ENCODE peak calls at places on chromosomes 7 and 10, in five cellular contexts. X is sigmoid colon, S is iPS DF 6.9, J is K562, F is GM23248. C is an unnamed sample. For H3K9me3, the result is how much of the 10 kb centered on the place peaks cover.

GRCh38 chr7:5183155-5183554 is 6.9 kb upstream of the WIPI2 start:
- DNase-seq in X (peak), S (no peak), J (no peak), F (no peak), C (no peak)

GRCh38 chr10:44010873-44011602 is 362.4 kb upstream of the ZNF32 start:
- DNase-seq in X (no peak), S (no peak), J (no peak), F (no peak), C (no peak)

GRCh38 chr7:49822862-49823261 is 49.4 kb downstream of the VWC2 start:
- DNase-seq in X (no peak), S (no peak), J (no peak), F (no peak), C (no peak)

GRCh38 chr10:96400465-96400864 is 41.7 kb upstream of the OPALIN start:
- DNase-seq in X (no peak), S (no peak), J (no peak), F (peak), C (no peak)

GRCh38 chr7:4277936-4278335 is 404.2 kb upstream of the FOXK1 start:
- DNase-seq in X (no peak), S (no peak), J (no peak), F (no peak), C (no peak)

GRCh38 chr7:54967384-54967783 is 51.4 kb upstream of the EGFR start:
- DNase-seq in X (no peak), S (no peak), J (no peak), F (no peak), C (no peak)

GRCh38 chr10:35386594-35387174 is 50.4 kb downstream of the CCNY start:
- DNase-seq in X (no peak), S (no peak), J (peak), F (no peak), C (no peak)

GRCh38 chr7:142002179-142002578 is 6.5 kb downstream of the MGAM start:
- DNase-seq in X (no peak), S (no peak), J (no peak), F (peak), C (no peak)

GRCh38 chr7:111919690-111920179 is 286.5 kb downstream of the DOCK4 start:
- DNase-seq in X (no peak), S (no peak), J (no peak), F (peak), C (no peak)

GRCh38 chr7:92748509-92748908 is 87.9 kb downstream of the CDK6 start:
- DNase-seq in X (no peak), S (no peak), J (no peak), F (no peak), C (no peak)

GRCh38 chr7:66267249-66267648 is 62.1 kb downstream of the TPST1 start:
- DNase-seq in X (peak), S (no peak), J (no peak), F (peak), C (no peak)

GRCh38 chr10:24897326-24897926 is 55.0 kb downstream of the PRTFDC1 start:
- DNase-seq in X (no peak), S (no peak), J (peak), F (peak), C (no peak)

GRCh38 chr7:33530664-33531063 is 374.7 kb upstream of the BMPER start:
- DNase-seq in X (no peak), S (no peak), J (no peak), F (no peak), C (no peak)

DNA sequence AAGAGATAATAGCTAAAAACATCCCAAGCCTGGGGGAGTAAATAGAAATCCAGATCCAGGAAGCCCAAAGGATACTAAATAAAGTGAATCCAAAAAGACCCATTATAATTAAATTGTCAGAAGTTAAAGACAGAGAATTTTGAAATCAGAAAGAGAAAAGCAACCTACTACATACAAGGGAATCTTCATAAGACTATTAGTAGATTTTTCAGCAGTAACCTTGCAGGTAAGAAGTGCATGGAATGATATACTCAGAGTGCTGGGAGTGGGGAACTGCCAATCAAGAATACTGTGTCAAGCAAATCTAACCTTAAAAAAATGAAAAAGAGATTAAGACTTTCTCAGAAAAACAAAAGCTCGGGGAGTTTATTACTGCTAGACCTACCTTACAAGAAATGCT is 13.2 kb upstream of the GIMAP1 start:
- DNase-seq in X (no peak), S (no peak), J (no peak), F (no peak), C (no peak)
- H3K9me3 ChIP-seq in X (under half), S (under half), J (under half), F (under half), C (under half)

GRCh38 chr10:117552759-117553158 is 10.2 kb downstream of the EMX2 start:
- DNase-seq in X (no peak), S (no peak), J (no peak), F (peak), C (no peak)

GRCh38 chr10:117550599-117551321 is 8.2 kb downstream of the EMX2 start:
- DNase-seq in X (no peak), S (no peak), J (no peak), F (no peak), C (no peak)

GRCh38 chr10:117550042-117550441 is 7.5 kb downstream of the EMX2 start:
- DNase-seq in X (no peak), S (no peak), J (no peak), F (no peak), C (no peak)

GRCh38 chr10:117552156-117552620 is 9.6 kb downstream of the EMX2 start:
- DNase-seq in X (no peak), S (no peak), J (no peak), F (peak), C (no peak)

GRCh38 chr10:117551322-117552155 is 9.0 kb downstream of the EMX2 start:
- DNase-seq in X (no peak), S (no peak), J (no peak), F (no peak), C (no peak)
- H3K9me3 ChIP-seq in X (under half), S (under half), J (under half), F (under half), C (under half)

DNA sequence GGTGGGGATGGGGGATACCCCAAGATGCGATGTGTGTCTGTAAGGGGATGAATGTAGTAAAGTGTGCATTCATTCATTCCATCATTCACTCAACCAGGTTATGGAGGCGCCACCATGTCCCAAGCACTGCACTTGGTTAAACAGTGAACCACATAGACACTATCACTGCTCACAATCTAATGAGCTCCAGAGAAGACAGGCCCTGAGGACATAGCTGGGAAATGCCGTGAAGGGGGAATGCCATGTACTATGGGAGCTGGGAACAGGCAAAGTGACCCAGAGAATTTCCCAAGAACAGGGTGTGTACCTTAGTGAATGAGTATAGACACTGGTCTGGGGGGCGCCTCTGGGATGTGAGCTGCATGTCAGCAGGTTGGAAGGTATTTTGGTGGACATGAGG is 44.5 kb upstream of the LBX1 start:
- DNase-seq in X (no peak), S (no peak), J (no peak), F (no peak), C (no peak)
- H3K9me3 ChIP-seq in X (under half), S (under half), J (under half), F (under half), C (under half)

GRCh38 chr7:146591976-146592375 is 475.4 kb downstream of the CNTNAP2 start:
- DNase-seq in X (no peak), S (no peak), J (no peak), F (no peak), C (no peak)
- H3K9me3 ChIP-seq in X (under half), S (under half), J (under half), F (under half), C (under half)

GRCh38 chr7:158193446-158193845 is 394.2 kb downstream of the PTPRN2 start:
- DNase-seq in X (no peak), S (no peak), J (no peak), F (no peak), C (no peak)

GRCh38 chr7:158192184-158192835 is 395.3 kb downstream of the PTPRN2 start:
- DNase-seq in X (no peak), S (no peak), J (peak), F (no peak), C (no peak)

GRCh38 chr7:158191671-158192070 is 396.0 kb downstream of the PTPRN2 start:
- DNase-seq in X (no peak), S (no peak), J (peak), F (no peak), C (no peak)

GRCh38 chr7:158192956-158193355 is 394.7 kb downstream of the PTPRN2 start:
- DNase-seq in X (no peak), S (no peak), J (peak), F (no peak), C (no peak)

GRCh38 chr7:158194365-158194900 is 393.2 kb downstream of the PTPRN2 start:
- DNase-seq in X (no peak), S (no peak), J (peak), F (no peak), C (no peak)
- H3K9me3 ChIP-seq in X (under half), S (under half), J (under half), F (under half), C (under half)

GRCh38 chr7:25858200-25858561 is 293.8 kb upstream of the NFE2L3 start:
- DNase-seq in X (no peak), S (no peak), J (no peak), F (no peak), C (no peak)

GRCh38 chr7:25858562-25859411 is 293.2 kb upstream of the NFE2L3 start:
- DNase-seq in X (no peak), S (no peak), J (no peak), F (no peak), C (no peak)

GRCh38 chr7:25860206-25860881 is 291.7 kb upstream of the NFE2L3 start:
- DNase-seq in X (no peak), S (no peak), J (no peak), F (no peak), C (no peak)

GRCh38 chr7:25859732-25860131 is 292.3 kb upstream of the NFE2L3 start:
- DNase-seq in X (no peak), S (no peak), J (no peak), F (no peak), C (no peak)

GRCh38 chr7:25859412-25859704 is 292.6 kb upstream of the NFE2L3 start:
- DNase-seq in X (no peak), S (no peak), J (no peak), F (no peak), C (no peak)
- H3K9me3 ChIP-seq in X (under half), S (under half), J (under half), F (under half), C (under half)

DNA sequence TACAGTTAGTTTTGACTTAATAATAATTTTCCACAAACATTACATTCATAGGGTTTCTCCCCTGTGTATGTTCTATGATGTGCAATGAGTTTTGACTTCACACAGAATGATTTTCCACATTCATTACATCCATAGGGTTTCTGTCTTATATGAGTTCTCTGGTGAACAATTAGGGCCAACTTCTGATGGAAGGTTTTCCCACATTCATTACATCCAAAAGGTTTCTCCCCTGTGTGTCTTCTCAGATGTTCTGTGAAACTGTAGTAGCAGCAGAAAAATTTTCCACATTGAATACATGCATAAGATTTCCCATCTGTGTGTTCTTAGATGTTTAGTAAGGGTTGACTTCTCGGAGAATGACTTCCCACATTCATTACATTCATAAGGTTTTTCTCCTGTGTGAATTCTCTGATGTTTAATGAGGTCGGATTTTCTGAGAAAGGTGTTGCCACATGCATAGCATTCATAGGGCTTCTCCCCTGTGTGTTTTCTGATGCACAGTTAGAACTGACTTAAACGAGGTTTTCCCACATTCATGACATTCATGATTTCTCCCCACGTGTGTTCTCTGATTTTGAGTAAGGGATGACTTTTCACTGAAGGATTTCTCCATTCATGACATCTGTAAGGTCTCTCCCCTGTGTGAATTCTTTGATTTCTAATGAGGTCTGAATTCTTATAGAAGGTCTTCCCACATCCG is 118.5 kb downstream of the ZNF33B start:
- DNase-seq in X (no peak), S (no peak), J (no peak), F (peak), C (no peak)
- H3K9me3 ChIP-seq in X (half or more), S (under half), J (under half), F (under half), C (under half)

GRCh38 chr10:17326377-17326776 is 98.3 kb downstream of the VIM start:
- DNase-seq in X (no peak), S (no peak), J (no peak), F (no peak), C (no peak)
- H3K9me3 ChIP-seq in X (under half), S (under half), J (under half), F (under half), C (under half)

GRCh38 chr7:159323359-159323758 is 178.7 kb upstream of the VIPR2 start:
- DNase-seq in X (no peak), S (no peak), J (no peak), F (no peak), C (no peak)

GRCh38 chr7:159317294-159317693 is 172.6 kb upstream of the VIPR2 start:
- DNase-seq in X (no peak), S (no peak), J (no peak), F (no peak), C (no peak)

GRCh38 chr7:159318682-159319351 is 174.2 kb upstream of the VIPR2 start:
- DNase-seq in X (no peak), S (no peak), J (no peak), F (no peak), C (no peak)

DNA sequence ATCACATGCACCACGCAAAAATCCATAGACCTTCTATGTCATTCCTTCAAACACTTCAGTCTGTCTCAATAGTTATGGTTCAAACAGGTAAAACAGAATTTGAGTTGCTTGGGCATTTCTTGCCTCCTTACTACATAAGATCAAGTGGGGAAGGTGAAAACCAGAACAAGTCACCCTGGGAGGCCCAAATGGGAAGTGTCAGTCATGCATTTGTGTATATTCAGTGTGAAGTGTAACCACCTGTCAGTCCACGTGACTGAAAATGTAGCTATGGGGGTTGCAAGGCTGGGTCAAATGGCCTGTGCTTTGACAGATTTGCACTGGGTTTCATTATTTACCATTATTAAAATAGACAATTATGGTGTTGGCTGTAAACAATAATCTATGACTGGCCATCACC is 176.6 kb upstream of the VIPR2 start:
- DNase-seq in X (no peak), S (no peak), J (no peak), F (no peak), C (no peak)
- H3K9me3 ChIP-seq in X (under half), S (under half), J (under half), F (under half), C (under half)

GRCh38 chr10:85651507-85651902 is 715.1 kb downstream of the GRID1 start:
- DNase-seq in X (no peak), S (no peak), J (no peak), F (no peak), C (no peak)

GRCh38 chr10:85655394-85655793 is 711.2 kb downstream of the GRID1 start:
- DNase-seq in X (no peak), S (no peak), J (no peak), F (no peak), C (no peak)

GRCh38 chr10:85646312-85646711 is 720.3 kb downstream of the GRID1 start:
- DNase-seq in X (no peak), S (no peak), J (no peak), F (no peak), C (no peak)

GRCh38 chr10:85648279-85648754 is 718.3 kb downstream of the GRID1 start:
- DNase-seq in X (no peak), S (no peak), J (no peak), F (no peak), C (no peak)

DNA sequence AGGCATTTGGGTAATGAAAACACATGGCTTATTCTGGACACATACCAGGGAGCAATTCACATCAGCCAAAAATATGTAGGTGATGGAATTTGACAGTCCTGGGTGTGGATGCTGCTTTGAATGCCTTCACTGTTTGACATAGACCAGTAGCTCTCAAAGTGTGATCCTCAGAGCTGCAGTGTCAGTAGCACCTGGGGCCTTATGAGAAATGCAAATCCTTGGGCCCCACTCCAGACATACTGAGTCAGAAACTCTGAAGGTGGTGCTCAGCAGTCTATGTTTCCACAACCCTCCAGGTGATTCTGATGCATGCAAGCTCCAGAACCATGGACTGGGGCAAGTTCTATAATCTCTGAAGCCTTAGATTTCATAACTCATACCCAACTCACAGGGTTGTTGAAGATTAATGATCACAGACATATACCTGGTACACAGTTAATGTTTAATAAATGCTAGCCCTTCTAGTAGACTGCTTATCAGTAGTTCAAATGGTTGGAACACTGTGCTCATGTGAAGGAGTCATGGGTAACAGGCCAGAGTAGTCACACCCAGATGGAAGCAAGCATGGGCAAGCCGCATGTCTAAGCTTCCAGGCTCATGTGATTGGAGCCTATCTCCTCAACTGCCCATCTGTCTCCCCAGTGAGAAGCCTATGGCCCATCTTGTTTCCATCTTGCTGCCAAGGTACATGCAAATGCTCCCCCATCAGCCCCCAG is 715.6 kb downstream of the GRID1 start:
- DNase-seq in X (no peak), S (no peak), J (no peak), F (no peak), C (no peak)
- H3K9me3 ChIP-seq in X (under half), S (under half), J (under half), F (under half), C (under half)

C was measured in T-helper 17 cell.